ENCODE peak calls at places on chromosome 14, in six cellular contexts. Z, F, V, B, I and Y are unnamed samples.

GRCh38 chr14:74601982-74602381 is 10.1 kb downstream of the LTBP2 start:
- DNase-seq in I (no peak), B (no peak), Z (peak), V (no peak), F (no peak), Y (no peak)

GRCh38 chr14:65808390-65808789 is 395.9 kb downstream of the FUT8 start:
- DNase-seq in Z (no peak), I (no peak), F (no peak), V (no peak), B (no peak), Y (no peak)

GRCh38 chr14:73786632-73786941 is 65.0 kb upstream of the PTGR2 start:
- DNase-seq in Z (no peak), B (peak), I (no peak), F (no peak), V (no peak), Y (peak)

GRCh38 chr14:46197856-46198255 is 453.7 kb downstream of the RPL10L start:
- DNase-seq in B (no peak), V (no peak), F (no peak), I (no peak), Z (no peak), Y (no peak)

GRCh38 chr14:61898568-61898967 is 136.3 kb downstream of the SNAPC1 start:
- DNase-seq in F (no peak), I (no peak), Z (no peak), V (no peak), B (no peak), Y (no peak)

GRCh38 chr14:92589213-92589852 is 75.8 kb downstream of the RIN3 start:
- DNase-seq in F (peak), B (no peak), Z (no peak), I (no peak), V (no peak), Y (peak)

GRCh38 chr14:85399196-85399595 is 130.7 kb upstream of the FLRT2 start:
- DNase-seq in F (no peak), Z (no peak), B (no peak), I (no peak), V (no peak), Y (no peak)

GRCh38 chr14:64725360-64725815 is 21.2 kb downstream of the PLEKHG3 start:
- DNase-seq in Z (no peak), I (no peak), V (no peak), F (no peak), B (no peak), Y (no peak)

GRCh38 chr14:65749287-65749686 is 336.8 kb downstream of the FUT8 start:
- DNase-seq in F (no peak), Z (no peak), I (no peak), V (no peak), B (no peak), Y (no peak)

GRCh38 chr14:106538193-106538592 is 1011.8 kb downstream of the TMEM121 start:
- DNase-seq in Z (no peak), B (no peak), I (no peak), F (no peak), V (no peak), Y (no peak)

GRCh38 chr14:74504874-74505617 is 11.5 kb downstream of the ISCA2 start:
- DNase-seq in Z (no peak), F (no peak), I (no peak), V (no peak), B (no peak), Y (no peak)

GRCh38 chr14:34462132-34462893 is at the start of gene SPTSSA:
- DNase-seq in F (peak), V (no peak), Z (peak), B (peak), I (peak), Y (peak)

GRCh38 chr14:32693114-32693513 is 245.6 kb upstream of the NPAS3 start:
- DNase-seq in F (no peak), I (no peak), Z (no peak), V (no peak), B (no peak), Y (no peak)

GRCh38 chr14:81402123-81402495 is 2.0 kb upstream of the STON2 start:
- DNase-seq in Z (peak), F (no peak), V (no peak), B (no peak), I (no peak), Y (no peak)

GRCh38 chr14:89420502-89420901 is 3.5 kb upstream of the FOXN3 start:
- DNase-seq in I (no peak), Z (no peak), B (no peak), F (peak), V (no peak), Y (no peak)

GRCh38 chr14:101843665-101844064 is 82.2 kb downstream of the PPP2R5C start:
- DNase-seq in I (peak), V (no peak), F (no peak), B (no peak), Z (no peak), Y (no peak)

GRCh38 chr14:71121711-71122110 is 214.5 kb downstream of the PCNX1 start:
- DNase-seq in Z (no peak), I (no peak), F (no peak), B (no peak), V (no peak), Y (no peak)

GRCh38 chr14:105913221-105913620 is 386.8 kb downstream of the TMEM121 start:
- DNase-seq in I (no peak), B (no peak), Z (no peak), F (no peak), V (no peak), Y (no peak)

GRCh38 chr14:97850886-97851285 is 1053.7 kb downstream of the VRK1 start:
- DNase-seq in I (no peak), B (no peak), V (no peak), Z (no peak), F (no peak), Y (no peak)

GRCh38 chr14:28765169-28765906 is 1.2 kb upstream of the FOXG1 start:
- DNase-seq in F (no peak), B (no peak), Z (no peak), V (no peak), I (no peak), Y (no peak)

GRCh38 chr14:59869381-59870255 is 958 bp downstream of the RTN1 start:
- DNase-seq in I (no peak), V (no peak), B (peak), Z (no peak), F (no peak), Y (no peak)

GRCh38 chr14:105862581-105863239 is 336.3 kb downstream of the TMEM121 start:
- DNase-seq in Z (no peak), F (no peak), B (no peak), V (no peak), I (no peak), Y (no peak)

GRCh38 chr14:72980863-72981262 is 46.0 kb downstream of the ZFYVE1 start:
- DNase-seq in V (no peak), I (no peak), B (no peak), Z (no peak), F (no peak), Y (no peak)

GRCh38 chr14:35539969-35540368 is 6.0 kb downstream of the INSM2 start:
- DNase-seq in B (no peak), F (no peak), V (no peak), I (no peak), Z (no peak), Y (no peak)

GRCh38 chr14:69040343-69040742 is 61.2 kb upstream of the ACTN1 start:
- DNase-seq in V (no peak), Z (no peak), I (no peak), F (no peak), B (no peak), Y (no peak)

GRCh38 chr14:24297190-24297964 is 2.2 kb downstream of the DHRS1 start:
- DNase-seq in I (no peak), F (peak), B (peak), V (no peak), Z (peak), Y (peak)

GRCh38 chr14:37708481-37708880 is 113.1 kb downstream of the TTC6 start:
- DNase-seq in I (no peak), B (no peak), F (no peak), V (no peak), Z (no peak), Y (no peak)

GRCh38 chr14:30983858-30984257 is 41.6 kb upstream of the AP4S1 start:
- DNase-seq in F (no peak), Z (no peak), B (no peak), V (no peak), I (no peak), Y (no peak)

GRCh38 chr14:96143906-96144305 is 60.7 kb upstream of the BDKRB2 start:
- DNase-seq in Z (no peak), F (no peak), B (no peak), I (no peak), V (no peak), Y (no peak)
- TF ChIP-seq CHD2 in Z (no peak), F (no peak), B (no peak), I (no peak), V (no peak), Y (no peak)

DNA sequence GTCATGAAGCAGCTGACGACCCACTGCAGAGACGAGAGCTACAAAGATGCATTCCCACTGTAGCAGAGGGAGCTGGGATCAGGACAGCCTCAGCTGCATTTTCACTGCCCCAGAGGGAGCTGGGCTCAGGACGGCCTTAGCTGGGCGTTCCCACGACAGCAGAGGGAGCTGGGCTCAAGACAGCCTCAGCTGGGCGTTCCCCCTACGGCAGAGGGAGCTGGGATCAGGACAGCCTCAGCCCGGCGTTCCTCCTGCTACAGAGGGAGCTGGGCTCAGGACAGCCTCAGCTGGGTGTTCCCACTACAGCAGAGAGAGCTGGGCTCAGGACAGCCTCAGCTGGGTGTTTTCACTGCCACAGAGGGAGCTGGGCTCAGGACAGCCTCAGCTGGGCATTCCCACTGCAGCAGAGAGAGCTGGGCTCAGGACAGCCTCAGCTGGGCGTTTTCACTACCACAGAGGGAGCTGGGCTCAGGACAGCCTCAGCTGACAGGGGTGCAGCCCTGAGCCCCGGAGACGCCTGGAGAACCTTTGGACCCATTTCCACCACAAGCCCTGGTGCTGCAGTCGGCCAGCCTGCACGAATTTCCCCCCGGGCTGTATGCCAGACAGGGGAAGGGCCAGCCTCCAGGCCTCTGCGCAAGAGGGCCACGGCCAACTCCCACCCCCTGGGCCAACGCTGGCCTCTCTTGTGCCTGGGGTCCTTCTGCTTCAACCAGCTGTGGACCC is 2.8 kb upstream of the C14orf180 start:
- DNase-seq in I (no peak), B (no peak), V (no peak), F (peak), Z (no peak), Y (no peak)
- TF ChIP-seq CHD2 in I (no peak), B (no peak), V (no peak), F (no peak), Z (no peak), Y (no peak)

GRCh38 chr14:50668008-50668851 is at the start of gene SAV1:
- DNase-seq in F (peak), I (no peak), V (no peak), Z (peak), B (peak), Y (peak)

GRCh38 chr14:50668852-50669194 is 717 bp upstream of the SAV1 start:
- DNase-seq in V (no peak), I (no peak), B (no peak), Z (no peak), F (no peak), Y (no peak)

GRCh38 chr14:50669441-50669986 is 1.4 kb upstream of the SAV1 start:
- DNase-seq in I (no peak), F (no peak), V (no peak), B (no peak), Z (no peak), Y (no peak)

GRCh38 chr14:50666772-50667490 is 1.2 kb downstream of the SAV1 start:
- DNase-seq in F (peak), V (no peak), Z (peak), I (no peak), B (peak), Y (peak)

DNA sequence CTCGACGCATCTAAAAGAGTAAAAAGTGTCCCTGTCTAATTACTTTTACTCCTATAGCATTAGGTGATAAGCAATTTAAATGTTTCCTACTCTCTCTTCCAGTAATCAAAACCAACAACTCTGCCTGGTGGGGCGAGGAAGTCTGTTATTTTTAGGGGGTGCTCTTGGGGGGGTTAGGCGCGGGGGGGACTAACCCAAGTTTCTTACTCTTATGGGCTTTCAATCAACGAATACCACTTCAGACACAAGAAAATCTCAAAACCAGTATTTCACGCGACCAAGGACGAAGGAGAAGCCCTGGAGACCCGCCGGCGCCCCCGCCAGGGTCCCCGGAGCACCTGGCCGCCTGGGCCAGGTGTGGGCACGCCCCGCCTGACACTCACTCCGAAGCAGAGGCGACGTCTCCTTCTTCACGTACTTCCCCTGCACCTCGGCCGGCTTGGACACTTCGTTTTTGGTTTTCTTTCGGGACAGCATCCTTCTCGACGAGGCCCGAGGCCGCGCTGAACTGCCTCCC is 557 bp downstream of the SAV1 start:
- DNase-seq in B (peak), V (no peak), I (no peak), Z (no peak), F (no peak), Y (no peak)
- TF ChIP-seq CHD2 in B (no peak), V (no peak), I (no peak), Z (no peak), F (no peak), Y (no peak)

GRCh38 chr14:103584326-103584915 is 21.7 kb downstream of the COA8 start:
- DNase-seq in F (no peak), Z (no peak), B (no peak), I (no peak), V (no peak), Y (no peak)
- TF ChIP-seq CHD2 in F (no peak), Z (no peak), B (no peak), I (no peak), V (no peak), Y (no peak)

GRCh38 chr14:100587763-100588411 is 670 bp upstream of the BEGAIN start:
- DNase-seq in B (no peak), Z (no peak), F (no peak), V (no peak), I (no peak), Y (no peak)

GRCh38 chr14:100589760-100590469 is 2.7 kb upstream of the BEGAIN start:
- DNase-seq in Z (no peak), B (peak), V (no peak), I (no peak), F (no peak), Y (no peak)

GRCh38 chr14:100590726-100591452 is 3.7 kb upstream of the BEGAIN start:
- DNase-seq in V (no peak), B (peak), Z (no peak), I (no peak), F (no peak), Y (no peak)

GRCh38 chr14:100588671-100589070 is 1.5 kb upstream of the BEGAIN start:
- DNase-seq in F (no peak), Z (no peak), I (no peak), V (no peak), B (no peak), Y (no peak)

DNA sequence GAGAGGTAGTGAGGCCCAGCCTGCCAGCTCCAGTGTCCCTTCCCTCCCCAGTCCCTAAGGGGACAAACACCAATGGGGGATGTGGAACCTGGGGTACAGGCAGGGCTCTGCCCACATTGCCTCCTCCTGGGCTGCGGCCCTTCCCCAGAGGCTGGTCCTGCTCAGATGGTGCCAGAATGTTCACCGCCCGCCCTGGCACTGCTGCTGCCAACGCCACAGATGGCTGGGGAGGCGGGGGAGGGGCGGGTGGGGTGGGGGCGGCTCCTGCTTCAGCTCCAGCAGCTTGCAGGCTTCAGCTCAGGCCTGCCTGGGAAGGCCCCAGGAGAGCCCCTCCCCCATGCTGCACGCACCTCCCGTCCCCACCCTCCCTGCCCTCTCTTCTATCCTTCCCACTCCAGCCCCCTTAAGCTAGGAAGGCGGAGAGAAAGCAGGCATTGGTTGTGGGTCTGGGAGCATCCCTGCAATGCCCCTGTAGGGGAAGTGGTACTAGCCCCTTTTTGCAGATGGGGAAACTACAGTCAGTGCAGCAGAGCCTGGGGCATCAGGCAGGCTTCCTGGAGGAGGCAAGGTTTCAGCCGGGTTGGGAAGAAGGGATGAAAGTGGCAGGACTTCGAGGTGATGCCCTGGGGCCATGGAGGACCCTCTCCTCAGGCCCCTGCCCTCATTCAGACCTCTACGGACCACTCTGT is 2.0 kb upstream of the BEGAIN start:
- DNase-seq in I (no peak), F (no peak), V (no peak), B (peak), Z (no peak), Y (no peak)
- TF ChIP-seq CHD2 in I (no peak), F (no peak), V (no peak), B (peak), Z (no peak), Y (no peak)

DNA sequence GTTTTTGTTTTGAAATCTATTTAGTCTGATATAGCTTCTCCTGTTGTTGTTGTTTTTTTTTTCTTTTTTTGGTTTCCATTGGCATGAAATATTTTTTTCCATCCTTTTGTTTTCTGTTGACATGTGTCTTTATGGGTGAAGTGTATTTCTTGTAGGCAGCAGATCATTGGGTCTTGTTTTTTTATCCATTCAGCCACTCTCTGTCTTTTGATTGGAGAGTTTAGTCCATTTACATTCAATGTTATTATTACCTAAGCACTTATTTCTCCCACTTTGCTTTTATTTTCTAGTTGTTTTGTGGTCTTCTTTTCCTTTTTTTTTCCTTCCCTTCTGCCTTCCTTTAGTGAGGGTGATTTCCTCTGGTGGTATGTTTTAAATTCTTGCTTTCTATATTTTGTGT is 193.6 kb upstream of the TMEM260 start:
- DNase-seq in F (no peak), I (no peak), Z (no peak), B (no peak), V (no peak), Y (no peak)
- TF ChIP-seq CHD2 in F (no peak), I (no peak), Z (no peak), B (no peak), V (no peak), Y (no peak)

DNA sequence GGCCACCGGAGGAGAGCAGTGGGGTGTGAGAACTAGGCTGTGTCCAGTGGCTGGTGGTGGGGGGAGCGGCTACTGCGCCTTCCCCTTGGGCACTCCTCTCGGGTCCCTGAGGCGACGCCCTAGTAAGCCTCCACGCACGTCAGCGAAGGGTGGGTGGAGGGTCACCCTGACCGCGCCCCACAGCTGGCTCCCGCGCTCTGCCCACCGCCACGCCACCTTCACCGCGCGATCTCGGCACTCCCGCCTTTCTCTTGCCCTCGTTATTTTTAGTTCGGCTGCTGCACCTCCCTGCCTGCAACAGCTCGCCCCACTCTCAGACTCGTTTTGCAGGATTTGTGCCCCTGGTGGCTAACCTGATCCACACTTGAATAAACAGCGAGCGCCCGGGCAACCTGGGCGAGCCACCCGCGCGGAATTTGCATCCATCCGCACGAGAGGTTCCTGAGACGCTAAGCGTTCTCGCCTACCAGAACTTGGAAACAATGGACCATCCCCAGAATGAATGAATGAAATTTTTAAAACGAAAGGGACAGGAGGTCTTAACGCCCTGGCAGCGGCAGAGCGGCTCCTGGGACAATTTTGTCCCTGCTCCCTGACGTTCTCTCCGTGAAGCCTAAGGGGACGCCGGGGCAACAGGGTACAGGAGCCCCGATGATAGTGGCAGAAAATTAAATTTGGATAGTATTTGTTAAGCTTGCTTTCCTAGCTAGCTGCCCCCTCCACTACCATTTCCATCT is 7.0 kb upstream of the BMP4 start:
- DNase-seq in F (no peak), B (no peak), Z (no peak), V (no peak), I (no peak), Y (peak)
- TF ChIP-seq CHD2 in F (no peak), B (no peak), Z (no peak), V (no peak), I (no peak), Y (no peak)

GRCh38 chr14:77485901-77486678 is 12.5 kb downstream of the ISM2 start:
- DNase-seq in I (no peak), V (no peak), F (no peak), B (no peak), Z (no peak), Y (peak)

GRCh38 chr14:77482422-77482821 is 16.2 kb downstream of the ISM2 start:
- DNase-seq in V (no peak), F (no peak), B (no peak), Z (no peak), I (no peak), Y (no peak)

GRCh38 chr14:77488558-77488957 is 10.1 kb downstream of the ISM2 start:
- DNase-seq in I (no peak), Z (no peak), V (no peak), F (no peak), B (no peak), Y (no peak)

GRCh38 chr14:77485256-77485655 is 13.4 kb downstream of the ISM2 start:
- DNase-seq in B (peak), F (no peak), Z (no peak), I (no peak), V (no peak), Y (no peak)

GRCh38 chr14:77483851-77484250 is 14.8 kb downstream of the ISM2 start:
- DNase-seq in V (no peak), F (no peak), Z (no peak), B (no peak), I (no peak), Y (no peak)
- TF ChIP-seq CHD2 in V (no peak), F (no peak), Z (no peak), B (no peak), I (no peak), Y (no peak)